ENCODE peak calls at places on chromosomes 3 and 15, in four cellular contexts. U is GM03348, A is NCI-H774, L is fibroblast of pulmonary artery. B is an unnamed sample.

GRCh38 chr3:184354121-184354728 is 7.2 kb downstream of the CLCN2 start:
- DNase-seq in U (peak), L (peak), A (no peak), B (no peak)

GRCh38 chr3:136840252-136840651 is 21.3 kb downstream of the SLC35G2 start:
- DNase-seq in A (no peak), U (no peak), L (no peak), B (no peak)

GRCh38 chr3:150372320-150373118 is 35.6 kb upstream of the TSC22D2 start:
- DNase-seq in A (no peak), L (peak), U (no peak), B (no peak)

GRCh38 chr3:178823556-178824229 is 247.9 kb downstream of the ZMAT3 start:
- DNase-seq in L (peak), U (no peak), A (peak), B (no peak)

GRCh38 chr3:78641703-78642102 is 1126.1 kb downstream of the ROBO1 start:
- DNase-seq in A (no peak), U (no peak), L (no peak), B (no peak)

GRCh38 chr3:143507735-143508580 is 340.3 kb downstream of the SLC9A9 start:
- DNase-seq in L (peak), A (no peak), U (peak), B (peak)

GRCh38 chr3:148315756-148316155 is 381.9 kb upstream of the AGTR1 start:
- DNase-seq in A (no peak), L (no peak), U (no peak), B (no peak)

GRCh38 chr3:133987933-133988484 is 41.7 kb downstream of the SLCO2A1 start:
- DNase-seq in U (no peak), L (no peak), A (no peak), B (no peak)

GRCh38 chr3:94234177-94234788 is 171.4 kb downstream of the NSUN3 start:
- DNase-seq in L (peak), U (peak), A (no peak), B (no peak)

GRCh38 chr3:140470962-140471361 is 206.9 kb upstream of the TRIM42 start:
- DNase-seq in U (no peak), A (no peak), L (no peak), B (no peak)

GRCh38 chr15:44243146-44243545 is 45.4 kb upstream of the GOLM2 start:
- DNase-seq in A (no peak), L (no peak), U (peak), B (no peak)

GRCh38 chr3:120693439-120694172 is 11.6 kb upstream of the HGD start:
- DNase-seq in A (peak), U (peak), L (peak), B (no peak)

GRCh38 chr3:56042326-56042951 is 425.8 kb downstream of the ERC2 start:
- DNase-seq in L (peak), U (peak), A (no peak), B (peak)

GRCh38 chr3:10702961-10703740 is 112.9 kb upstream of the SLC6A11 start:
- DNase-seq in U (peak), A (no peak), L (no peak), B (no peak)

GRCh38 chr15:34182942-34183341 is 27.0 kb downstream of the KATNBL1 start:
- DNase-seq in A (no peak), L (peak), U (no peak), B (no peak)

GRCh38 chr3:14511623-14511965 is 28.5 kb downstream of the GRIP2 start:
- DNase-seq in U (no peak), L (no peak), A (no peak), B (no peak)

GRCh38 chr3:116078561-116078960 is 366.7 kb downstream of the LSAMP start:
- DNase-seq in L (no peak), U (no peak), A (no peak), B (no peak)